ENCODE peak calls at places on chromosomes 4 and X, in four cellular contexts. J is lung, C is hepatocyte, L is HCT116. A is an unnamed sample.

GRCh38 chr4:48173055-48173991 is 39.3 kb upstream of the TXK start:
- DNase-seq in J (no peak), L (peak; percentile 63), C (peak; percentile 35), A (no peak)

GRCh38 chr4:4853371-4853823 is 6.1 kb upstream of the MSX1 start:
- DNase-seq in C (no peak), L (no peak), J (no peak), A (peak; percentile 71)

GRCh38 chr4:16875487-16875886 is 23.0 kb downstream of the LDB2 start:
- DNase-seq in J (no peak), L (no peak), C (peak; percentile 38), A (no peak)

GRCh38 chr4:59664771-59665170 is 1535.4 kb upstream of the ADGRL3 start:
- DNase-seq in L (no peak), J (no peak), C (no peak), A (no peak)

GRCh38 chr4:156778093-156778492 is 193.5 kb downstream of the PDGFC start:
- DNase-seq in J (no peak), L (no peak), C (no peak), A (no peak)

GRCh38 chr4:83959160-83959559 is 423.3 kb downstream of the GPAT3 start:
- DNase-seq in J (no peak), L (no peak), C (no peak), A (no peak)

GRCh38 chr4:5146248-5146647 is 95.0 kb downstream of the STK32B start:
- DNase-seq in J (peak; percentile 22), C (no peak), L (no peak), A (no peak)

GRCh38 chr4:109979932-109980717 is 67.4 kb downstream of the EGF start:
- DNase-seq in J (no peak), L (no peak), C (peak; percentile 33), A (no peak)

GRCh38 chr4:90127706-90128345 is 632 bp downstream of the CCSER1 start:
- DNase-seq in L (no peak), J (peak; percentile 28), C (peak; percentile 63), A (peak; percentile 89)

GRCh38 chrX:69388526-69388925 is 115.6 kb upstream of the NALF2 start:
- DNase-seq in L (no peak), C (no peak), J (no peak), A (no peak)

GRCh38 chr4:39046243-39046642 is 14.0 kb upstream of the TMEM156 start:
- DNase-seq in C (no peak), J (no peak), L (no peak), A (peak; percentile 77)

GRCh38 chr4:26022346-26022891 is 108.4 kb downstream of the SMIM20 start:
- DNase-seq in J (peak; percentile 51), L (no peak), C (peak; percentile 45), A (no peak)

GRCh38 chr4:108366716-108367115 is 198.0 kb upstream of the LEF1 start:
- DNase-seq in C (no peak), J (no peak), L (no peak), A (no peak)

GRCh38 chrX:107857815-107858214 is 32.1 kb downstream of the MID2 start:
- DNase-seq in J (no peak), L (no peak), C (peak; percentile 17), A (no peak)

GRCh38 chrX:25548806-25549205 is 533.0 kb upstream of the ARX start:
- DNase-seq in L (no peak), C (no peak), J (no peak), A (no peak)

GRCh38 chrX:103823591-103823990 is 8.5 kb downstream of the RAB9B start:
- DNase-seq in C (no peak), J (no peak), L (no peak), A (no peak)

GRCh38 chr4:153997506-153997905 is 208.6 kb upstream of the SFRP2 start:
- DNase-seq in J (no peak), C (no peak), L (no peak), A (no peak)

GRCh38 chrX:10089378-10089795 is 67.4 kb upstream of the CLCN4 start:
- DNase-seq in C (no peak), L (no peak), J (no peak), A (no peak)

GRCh38 chr4:70994387-70995099 is 1.1 kb downstream of the DCK start:
- DNase-seq in L (no peak), C (no peak), J (no peak), A (no peak)

GRCh38 chr4:101953949-101954348 is 163.4 kb downstream of the BANK1 start:
- DNase-seq in J (no peak), C (peak; percentile 14), L (no peak), A (no peak)

GRCh38 chr4:74738756-74739155 is 55.6 kb downstream of the BTC start:
- DNase-seq in J (no peak), C (no peak), L (no peak), A (no peak)

GRCh38 chr4:8341691-8342090 is 72.1 kb downstream of the HTRA3 start:
- DNase-seq in L (no peak), C (no peak), J (no peak), A (no peak)

GRCh38 chrX:123920065-123920785 is 41.3 kb upstream of the STAG2 start:
- DNase-seq in L (no peak), J (no peak), C (no peak), A (no peak)

GRCh38 chr4:186829740-186830449 is 106.2 kb upstream of the FAT1 start:
- DNase-seq in C (peak; percentile 47), L (peak; percentile 82), J (no peak), A (no peak)

GRCh38 chr4:139922625-139923024 is 231.4 kb downstream of the MAML3 start:
- DNase-seq in L (no peak), J (no peak), C (no peak), A (no peak)

GRCh38 chrX:136268051-136269048 is 17.1 kb upstream of the MAP7D3 start:
- DNase-seq in L (peak; percentile 7), J (no peak), C (peak; percentile 44), A (no peak)

GRCh38 chrX:153688900-153689590 is 1.3 kb downstream of the SLC6A8 start:
- DNase-seq in C (no peak), J (no peak), L (no peak), A (no peak)

GRCh38 chr4:180840142-180840541 is 1403.1 kb upstream of the TENM3 start:
- DNase-seq in L (no peak), J (no peak), C (no peak), A (no peak)

GRCh38 chrX:12372111-12372510 is 233.8 kb downstream of the FRMPD4 start:
- DNase-seq in C (no peak), L (no peak), J (no peak), A (no peak)

GRCh38 chr4:4578981-4579380 is 37.1 kb upstream of the STX18 start:
- DNase-seq in L (no peak), J (no peak), C (no peak), A (no peak)

GRCh38 chr4:165873298-165874071 is 448 bp downstream of the TLL1 start:
- DNase-seq in L (no peak), C (peak; percentile 55), J (no peak), A (peak; percentile 76)

GRCh38 chr4:176549161-176549865 is 229.5 kb downstream of the SPCS3 start:
- DNase-seq in J (no peak), C (no peak), L (no peak), A (no peak)
- H3K4me1 ChIP-seq in J (no peaks in the 10 kb centered on the region), C (no peaks in the 10 kb centered on the region), L (no peaks in the 10 kb centered on the region), A (no peaks in the 10 kb centered on the region)

GRCh38 chrX:64204252-64204651 is 1.3 kb downstream of the AMER1 start:
- DNase-seq in L (no peak), J (no peak), C (peak; percentile 31), A (peak; percentile 87)
- H3K4me3 ChIP-seq in L (peak overlapping the region; percentile 54), J (peak overlapping the region; percentile 40), C (peak overlapping the region; percentile 61), A (peak overlapping the region; percentile 66)

DNA sequence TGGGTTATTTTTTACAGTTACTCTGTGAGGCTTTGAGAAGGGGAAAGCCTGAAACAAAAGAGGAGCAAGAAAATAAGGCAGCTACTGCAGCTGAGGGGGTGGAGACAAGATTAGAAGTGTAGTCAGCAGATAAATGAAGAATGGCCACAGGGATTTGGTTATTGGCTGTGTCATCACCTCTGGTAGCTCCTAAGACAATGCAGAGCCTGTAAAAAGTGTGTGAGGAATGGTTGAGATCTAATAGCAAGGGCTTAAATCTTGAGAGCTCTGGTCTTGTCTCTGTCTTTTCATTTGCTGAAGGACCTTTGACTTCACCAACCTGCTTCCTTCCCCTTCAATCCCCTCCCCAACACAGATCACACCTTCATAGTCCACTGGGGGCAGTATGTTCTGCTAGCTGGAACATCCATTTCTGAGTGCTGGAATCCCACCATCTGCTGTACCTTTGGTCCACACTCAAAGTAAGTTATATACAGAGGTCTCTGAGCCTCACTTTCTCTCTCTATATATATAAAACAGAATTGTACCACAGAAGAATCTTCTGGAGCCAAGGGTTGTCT is 213.7 kb upstream of the ZIC3 start:
- DNase-seq in J (no peak), C (no peak), L (no peak), A (no peak)
- TF ChIP-seq CTCF in J (no peak), C (no peak), L (no peak), A (no peak)

GRCh38 chr4:6253111-6253510 is 16.5 kb upstream of the WFS1 start:
- DNase-seq in C (no peak), L (no peak), J (no peak), A (peak; percentile 58)

GRCh38 chr4:6250235-6250983 is 19.2 kb upstream of the WFS1 start:
- DNase-seq in L (peak; percentile 76), C (peak; percentile 84), J (no peak), A (peak; percentile 51)

GRCh38 chr4:6251365-6251764 is 18.3 kb upstream of the WFS1 start:
- DNase-seq in J (no peak), L (no peak), C (no peak), A (peak; percentile 69)

GRCh38 chr4:6252051-6252450 is 17.6 kb upstream of the WFS1 start:
- DNase-seq in J (no peak), C (no peak), L (no peak), A (peak; percentile 66)

DNA sequence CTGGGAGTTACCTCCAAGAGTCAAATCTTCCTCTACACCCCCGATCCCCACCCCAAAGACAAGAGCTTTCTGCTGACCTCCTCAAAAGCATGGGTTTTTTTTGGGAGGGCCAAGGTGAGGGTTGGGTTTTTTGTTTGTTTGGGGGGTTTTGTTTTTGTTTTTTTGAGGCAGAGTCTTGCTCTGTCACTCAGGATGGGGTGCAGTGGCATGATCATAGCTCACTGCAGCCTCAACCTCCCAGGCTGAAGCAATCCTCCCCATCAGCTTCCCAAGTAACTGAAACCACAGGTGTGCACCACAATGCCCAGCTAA is 18.7 kb upstream of the WFS1 start:
- DNase-seq in C (no peak), L (no peak), J (no peak), A (no peak)
- H3K4me1 ChIP-seq in C (no peaks in the 10 kb centered on the region), L (peaks cover 3% of the 10 kb centered on the region), J (no peaks in the 10 kb centered on the region), A (no peaks in the 10 kb centered on the region)

GRCh38 chrX:154815274-154815818 is 10.1 kb upstream of the MPP1 start:
- DNase-seq in C (no peak), L (no peak), J (no peak), A (no peak)

GRCh38 chrX:154822029-154822428 is 12.4 kb downstream of the SMIM9 start:
- DNase-seq in C (no peak), J (no peak), L (no peak), A (no peak)

GRCh38 chrX:154819771-154820341 is 14.6 kb upstream of the MPP1 start:
- DNase-seq in J (no peak), C (no peak), L (no peak), A (no peak)

GRCh38 chrX:154821523-154821922 is 12.9 kb downstream of the SMIM9 start:
- DNase-seq in C (no peak), J (no peak), L (no peak), A (no peak)

GRCh38 chrX:154818916-154819770 is 13.9 kb upstream of the MPP1 start:
- DNase-seq in C (no peak), J (no peak), L (no peak), A (no peak)
- H3K4me3 ChIP-seq in C (no peak overlapping the region), J (no peak overlapping the region), L (no peak overlapping the region), A (no peak overlapping the region)

GRCh38 chrX:22746081-22746480 is 253.7 kb upstream of the DDX53 start:
- DNase-seq in C (no peak), L (no peak), J (no peak), A (no peak)
- TF ChIP-seq CTCF in C (no peak), L (no peak), J (no peak), A (no peak)

A was measured in spleen.